ENCODE peak calls at places on chromosome 16, in four cellular contexts. Q is pancreas, F is cardiac muscle cell, K is transverse colon. P is an unnamed sample.
A peak's percentile ranks its signal among the peaks of the same experiment; 100 is the strongest.

GRCh38 chr16:15041260-15042011 is 14.4 kb downstream of the NTAN1 start:
- DNase-seq in Q (peak; percentile 56), F (no peak), K (peak; percentile 78), P (no peak)

GRCh38 chr16:48182979-48183537 is 27.3 kb upstream of the ABCC12 start:
- DNase-seq in Q (no peak), F (no peak), K (no peak), P (no peak)

GRCh38 chr16:1457489-1458245 is 13.3 kb upstream of the CCDC154 start:
- DNase-seq in F (no peak), K (no peak), Q (no peak), P (no peak)

GRCh38 chr16:54118846-54119245 is 167.7 kb downstream of the IRX3 start:
- DNase-seq in K (no peak), F (no peak), Q (no peak), P (no peak)

GRCh38 chr16:82801361-82801760 is 174.6 kb downstream of the CDH13 start:
- DNase-seq in K (no peak), Q (no peak), F (no peak), P (no peak)

GRCh38 chr16:78183886-78184553 is 84.6 kb downstream of the WWOX start:
- DNase-seq in Q (no peak), K (no peak), F (no peak), P (no peak)

GRCh38 chr16:29809850-29810698 is 1.9 kb upstream of the PRRT2 start:
- DNase-seq in Q (no peak), F (no peak), K (no peak), P (no peak)

GRCh38 chr16:17591655-17592405 is 121.1 kb upstream of the XYLT1 start:
- DNase-seq in K (no peak), F (no peak), Q (no peak), P (no peak)

GRCh38 chr16:17437142-17437720 is 33.5 kb downstream of the XYLT1 start:
- DNase-seq in K (no peak), F (peak; percentile 3), Q (no peak), P (no peak)

GRCh38 chr16:46932802-46933201 is 40.7 kb downstream of the DNAJA2 start:
- DNase-seq in K (no peak), Q (no peak), F (no peak), P (no peak)
- H3K4me3 ChIP-seq in K (no peak overlapping the region), Q (no peak overlapping the region), F (no peak overlapping the region), P (no peak overlapping the region)

GRCh38 chr16:50449800-50450199 is 81.0 kb upstream of the BRD7 start:
- DNase-seq in K (no peak), Q (no peak), F (peak; percentile 88), P (no peak)
- H3K4me3 ChIP-seq in K (no peak overlapping the region), Q (no peak overlapping the region), F (no peak overlapping the region), P (no peak overlapping the region)

DNA sequence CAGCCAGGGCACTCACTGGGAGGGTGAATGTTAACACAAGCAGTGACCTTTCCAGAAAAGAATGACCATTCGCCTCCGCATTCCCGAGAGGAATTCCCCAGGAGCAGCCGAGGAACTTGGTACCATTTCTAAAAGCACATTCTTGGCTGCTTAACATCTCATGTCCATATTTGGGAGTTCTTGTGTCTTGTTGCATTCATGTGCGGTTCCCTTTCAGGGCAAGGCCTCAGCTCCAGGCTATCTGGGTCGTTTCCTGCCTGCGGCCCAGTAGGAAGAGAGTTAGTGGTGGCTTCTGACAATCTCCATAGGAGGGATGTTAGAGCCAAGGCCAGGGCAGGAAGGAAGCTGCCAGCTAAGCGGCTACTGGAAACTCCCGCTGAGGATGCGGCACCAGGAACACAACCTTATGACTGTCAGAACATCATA is 27.9 kb upstream of the MEAK7 start:
- DNase-seq in Q (no peak), F (peak; percentile 80), K (peak; percentile 24), P (peak; percentile 86)
- H3K4me3 ChIP-seq in Q (no peak overlapping the region), F (no peak overlapping the region), K (no peak overlapping the region), P (no peak overlapping the region)

GRCh38 chr16:71807905-71808592 is 585 bp downstream of the AP1G1 start:
- DNase-seq in F (no peak), Q (no peak), K (peak; percentile 47), P (no peak)

GRCh38 chr16:71808593-71809449 is at the start of gene AP1G1:
- DNase-seq in Q (peak; percentile 97), F (peak; percentile 97), K (peak; percentile 96), P (peak; percentile 93)

DNA sequence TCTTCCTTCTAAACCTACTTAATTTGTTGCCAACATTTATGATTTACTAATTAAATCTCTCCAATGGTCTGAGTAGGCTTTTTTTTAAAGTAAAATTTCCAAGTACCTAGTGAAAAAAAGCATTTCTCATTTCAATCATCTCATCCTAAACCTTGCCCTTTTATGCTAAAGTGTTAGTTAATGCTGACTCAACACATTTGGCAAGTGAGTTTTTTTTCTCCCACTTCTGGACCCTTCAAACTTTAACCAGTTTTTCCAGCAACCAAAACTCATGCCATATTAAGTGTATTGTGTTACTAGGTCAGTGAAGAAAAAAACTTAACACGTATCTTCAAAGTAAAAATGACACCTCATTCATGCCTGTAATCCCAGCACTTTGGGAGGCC is 5.3 kb downstream of the AP1G1 start:
- DNase-seq in Q (no peak), F (no peak), K (no peak), P (no peak)
- H3K4me3 ChIP-seq in Q (no peak overlapping the region), F (no peak overlapping the region), K (no peak overlapping the region), P (no peak overlapping the region)

GRCh38 chr16:86512860-86513470 is 2.6 kb downstream of the FOXF1 start:
- DNase-seq in Q (no peak), K (no peak), F (no peak), P (no peak)
- H3K4me3 ChIP-seq in Q (no peak overlapping the region), K (peak overlapping the region; percentile 61), F (no peak overlapping the region), P (peak overlapping the region; percentile 78)

GRCh38 chr16:55373489-55373832 is 49.5 kb downstream of the IRX6 start:
- DNase-seq in F (no peak), Q (no peak), K (no peak), P (no peak)

GRCh38 chr16:55379876-55380390 is 55.9 kb downstream of the IRX6 start:
- DNase-seq in F (no peak), K (no peak), Q (no peak), P (no peak)

GRCh38 chr16:55376045-55376444 is 52.0 kb downstream of the IRX6 start:
- DNase-seq in K (no peak), F (no peak), Q (no peak), P (no peak)

GRCh38 chr16:55377840-55378239 is 53.8 kb downstream of the IRX6 start:
- DNase-seq in Q (no peak), F (no peak), K (no peak), P (no peak)

DNA sequence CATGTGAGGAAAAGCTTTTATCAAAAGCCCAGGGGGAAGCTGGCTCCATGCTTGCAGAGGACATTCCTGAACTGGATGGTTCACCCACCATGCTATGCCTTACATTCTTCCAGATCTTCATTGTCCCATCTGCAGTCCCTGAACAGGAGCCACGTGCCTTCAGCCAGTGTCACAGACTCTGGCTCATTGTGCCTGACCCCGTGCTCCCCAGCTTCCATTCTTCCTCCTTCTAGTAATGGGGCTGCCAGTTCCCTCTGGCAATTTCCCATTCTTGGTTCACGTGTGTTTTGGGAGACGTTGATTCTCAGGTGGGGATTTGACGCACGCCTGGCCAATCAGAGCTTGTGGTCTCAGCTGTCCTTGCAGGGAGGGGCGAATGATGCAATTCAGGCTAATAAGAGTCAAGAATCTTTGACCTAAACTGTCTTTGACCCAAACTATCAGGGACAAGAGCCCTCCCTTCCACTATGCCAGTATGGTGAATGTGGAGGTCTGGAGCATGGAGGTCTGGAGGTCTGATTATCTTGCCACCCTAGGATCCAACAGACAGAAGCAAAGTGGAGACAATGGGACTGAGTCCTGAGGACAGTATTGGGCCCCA is 52.7 kb downstream of the IRX6 start:
- DNase-seq in K (no peak), F (no peak), Q (no peak), P (no peak)
- H3K4me3 ChIP-seq in K (no peak overlapping the region), F (no peak overlapping the region), Q (no peak overlapping the region), P (no peak overlapping the region)

GRCh38 chr16:84725481-84726078 is 25.8 kb downstream of the USP10 start:
- DNase-seq in K (no peak), Q (no peak), F (no peak), P (no peak)
- H3K4me3 ChIP-seq in K (no peak overlapping the region), Q (no peak overlapping the region), F (no peak overlapping the region), P (no peak overlapping the region)

GRCh38 chr16:10945065-10945787 is 862 bp downstream of the CLEC16A start:
- DNase-seq in Q (no peak), K (no peak), F (no peak), P (no peak)

GRCh38 chr16:10947211-10947787 is 2.9 kb downstream of the CLEC16A start:
- DNase-seq in Q (no peak), K (no peak), F (no peak), P (no peak)

GRCh38 chr16:10944249-10945064 is at the start of gene CLEC16A:
- DNase-seq in Q (peak; percentile 98), F (peak; percentile 98), K (peak; percentile 98), P (peak; percentile 80)

GRCh38 chr16:10949424-10949970 is 5.1 kb downstream of the CLEC16A start:
- DNase-seq in K (peak; percentile 28), F (no peak), Q (no peak), P (no peak)

GRCh38 chr16:10946308-10946707 is 1.9 kb downstream of the CLEC16A start:
- DNase-seq in K (no peak), F (no peak), Q (no peak), P (no peak)
- H3K4me3 ChIP-seq in K (no peak overlapping the region), F (no peak overlapping the region), Q (no peak overlapping the region), P (peak overlapping the region; percentile 81)

GRCh38 chr16:79362312-79362970 is 238.1 kb downstream of the MAF start:
- DNase-seq in F (no peak), K (no peak), Q (no peak), P (no peak)
- H3K4me3 ChIP-seq in F (no peak overlapping the region), K (no peak overlapping the region), Q (no peak overlapping the region), P (no peak overlapping the region)

P was measured in HFF-Myc.